ENCODE peak calls at places on chromosomes 1 and 21, in seven cellular contexts. X is memory B cell, J is A172, B is NCI-H146, M is SJCRH30, K is neural progenitor cell, U is prostate gland. L is an unnamed sample.

GRCh38 chr1:229305402-229305801 is 34.5 kb downstream of the RAB4A start:
- DNase-seq in X (no peak), J (no peak), B (no peak), M (no peak), K (no peak), U (no peak), L (no peak)

GRCh38 chr1:59146651-59147358 is 150.1 kb upstream of the FGGY start:
- DNase-seq in X (peak; percentile 56), J (peak; percentile 67), B (no peak), M (no peak), K (peak; percentile 66), U (no peak), L (no peak)

GRCh38 chr1:234589064-234589765 is 20.8 kb downstream of the IRF2BP2 start:
- DNase-seq in X (no peak), J (peak; percentile 77), B (no peak), M (no peak), K (no peak), U (peak; percentile 79), L (no peak)

GRCh38 chr21:25887646-25888321 is 153.0 kb downstream of the GABPA start:
- DNase-seq in X (no peak), J (no peak), B (no peak), M (no peak), K (no peak), U (no peak), L (no peak)

GRCh38 chr1:212600980-212601379 is 7.6 kb upstream of the ATF3 start:
- DNase-seq in X (no peak), J (no peak), B (no peak), M (no peak), K (no peak), U (no peak), L (no peak)

GRCh38 chr1:24417681-24418080 is 2.1 kb downstream of the NIPAL3 start:
- DNase-seq in X (no peak), J (no peak), B (no peak), M (no peak), K (no peak), U (no peak), L (no peak)

GRCh38 chr1:63883494-63884235 is 109.8 kb downstream of the ROR1 start:
- DNase-seq in X (no peak), J (no peak), B (no peak), M (no peak), K (peak; percentile 57), U (no peak), L (peak; percentile 15)

GRCh38 chr1:117659565-117660264 is 53.9 kb downstream of the TENT5C start:
- DNase-seq in X (no peak), J (no peak), B (no peak), M (no peak), K (no peak), U (no peak), L (no peak)

GRCh38 chr1:213055087-213055591 is 4.1 kb downstream of the RPS6KC1 start:
- DNase-seq in X (no peak), J (no peak), B (no peak), M (no peak), K (no peak), U (no peak), L (no peak)